ENCODE peak calls at places on chromosomes 5 and 9, in six cellular contexts. P, N, V, I, A and Z are unnamed samples.
A peak's percentile ranks its signal among the peaks of the same experiment; 100 is the strongest.

GRCh38 chr9:79542735-79543504 is 28.8 kb upstream of the TLE4 start:
- DNase-seq in A (no peak), I (no peak), V (no peak), P (peak; percentile 34), N (no peak), Z (no peak)

GRCh38 chr5:113087994-113088519 is 111.5 kb downstream of the DCP2 start:
- DNase-seq in I (no peak), V (no peak), P (no peak), A (no peak), N (no peak), Z (no peak)

GRCh38 chr9:87673446-87674109 is 52.3 kb upstream of the CTSL start:
- DNase-seq in A (no peak), V (no peak), N (no peak), P (no peak), I (no peak), Z (no peak)

GRCh38 chr9:86599565-86599964 is 245.4 kb upstream of the TUT7 start:
- DNase-seq in V (no peak), A (no peak), I (no peak), N (no peak), P (no peak), Z (no peak)

GRCh38 chr9:13607746-13608445 is 328.4 kb upstream of the MPDZ start:
- DNase-seq in P (peak; percentile 34), V (no peak), A (no peak), N (no peak), I (no peak), Z (no peak)

GRCh38 chr5:77210091-77211012 is at the start of gene PDE8B:
- DNase-seq in I (no peak), V (no peak), P (no peak), N (no peak), A (peak; percentile 4), Z (no peak)

GRCh38 chr9:126521976-126522590 is 91.6 kb upstream of the LMX1B start:
- DNase-seq in N (no peak), V (no peak), P (no peak), I (no peak), A (no peak), Z (no peak)

GRCh38 chr9:33351547-33351946 is 50.8 kb downstream of the AQP7 start:
- DNase-seq in A (no peak), P (no peak), I (no peak), N (no peak), V (no peak), Z (no peak)

GRCh38 chr5:14946813-14947640 is 75.4 kb upstream of the ANKH start:
- DNase-seq in V (peak; percentile 31), N (peak; percentile 49), I (no peak), A (peak; percentile 53), P (no peak), Z (no peak)

GRCh38 chr9:126984969-126985368 is 70.4 kb downstream of the RALGPS1 start:
- DNase-seq in V (peak; percentile 6), A (no peak), N (no peak), I (no peak), P (no peak), Z (no peak)

GRCh38 chr9:28799876-28800275 is 1226.6 kb upstream of the C9orf72 start:
- DNase-seq in A (no peak), V (no peak), I (no peak), N (no peak), P (no peak), Z (no peak)

GRCh38 chr5:74017112-74017511 is 391.1 kb downstream of the ARHGEF28 start:
- DNase-seq in I (no peak), N (no peak), A (no peak), P (no peak), V (no peak), Z (no peak)

GRCh38 chr5:143564417-143564816 is 160.9 kb upstream of the NR3C1 start:
- DNase-seq in P (no peak), V (no peak), A (peak; percentile 61), N (peak; percentile 79), I (no peak), Z (no peak)

GRCh38 chr5:94025788-94026473 is 284.5 kb upstream of the POU5F2 start:
- DNase-seq in P (no peak), I (no peak), V (no peak), A (no peak), N (no peak), Z (no peak)
- TF ChIP-seq CTCF in P (peak; percentile 22), I (no peak), V (no peak), A (no peak), N (no peak), Z (no peak)

GRCh38 chr5:135163964-135164363 is 129.9 kb upstream of the PITX1 start:
- DNase-seq in A (no peak), V (no peak), N (no peak), I (no peak), P (no peak), Z (no peak)

GRCh38 chr5:135160036-135160675 is 126.1 kb upstream of the PITX1 start:
- DNase-seq in I (no peak), V (no peak), P (no peak), N (no peak), A (no peak), Z (no peak)

GRCh38 chr5:135163391-135163790 is 129.4 kb upstream of the PITX1 start:
- DNase-seq in P (peak; percentile 42), N (no peak), V (no peak), I (no peak), A (no peak), Z (no peak)

GRCh38 chr5:135159626-135160025 is 125.6 kb upstream of the PITX1 start:
- DNase-seq in A (no peak), I (no peak), P (no peak), V (no peak), N (no peak), Z (no peak)

GRCh38 chr5:135162661-135163265 is 128.7 kb upstream of the PITX1 start:
- DNase-seq in A (no peak), N (no peak), P (peak; percentile 53), I (no peak), V (no peak), Z (no peak)
- TF ChIP-seq CTCF in A (no peak), N (no peak), P (peak; percentile 58), I (peak; percentile 42), V (peak; percentile 29), Z (peak; percentile 5)

GRCh38 chr9:131546336-131547084 is 1.2 kb downstream of the PRRT1B start:
- DNase-seq in V (no peak), P (no peak), N (no peak), I (no peak), A (no peak), Z (no peak)
- TF ChIP-seq CTCF in V (peak; percentile 9), P (no peak), N (no peak), I (peak; percentile 9), A (no peak), Z (no peak)

GRCh38 chr5:93831449-93831848 is 90.0 kb upstream of the POU5F2 start:
- DNase-seq in I (peak; percentile 61), P (peak; percentile 14), N (no peak), A (no peak), V (peak; percentile 87), Z (peak; percentile 39)
- TF ChIP-seq CTCF in I (no peak), P (no peak), N (no peak), A (no peak), V (peak; percentile 35), Z (no peak)

DNA sequence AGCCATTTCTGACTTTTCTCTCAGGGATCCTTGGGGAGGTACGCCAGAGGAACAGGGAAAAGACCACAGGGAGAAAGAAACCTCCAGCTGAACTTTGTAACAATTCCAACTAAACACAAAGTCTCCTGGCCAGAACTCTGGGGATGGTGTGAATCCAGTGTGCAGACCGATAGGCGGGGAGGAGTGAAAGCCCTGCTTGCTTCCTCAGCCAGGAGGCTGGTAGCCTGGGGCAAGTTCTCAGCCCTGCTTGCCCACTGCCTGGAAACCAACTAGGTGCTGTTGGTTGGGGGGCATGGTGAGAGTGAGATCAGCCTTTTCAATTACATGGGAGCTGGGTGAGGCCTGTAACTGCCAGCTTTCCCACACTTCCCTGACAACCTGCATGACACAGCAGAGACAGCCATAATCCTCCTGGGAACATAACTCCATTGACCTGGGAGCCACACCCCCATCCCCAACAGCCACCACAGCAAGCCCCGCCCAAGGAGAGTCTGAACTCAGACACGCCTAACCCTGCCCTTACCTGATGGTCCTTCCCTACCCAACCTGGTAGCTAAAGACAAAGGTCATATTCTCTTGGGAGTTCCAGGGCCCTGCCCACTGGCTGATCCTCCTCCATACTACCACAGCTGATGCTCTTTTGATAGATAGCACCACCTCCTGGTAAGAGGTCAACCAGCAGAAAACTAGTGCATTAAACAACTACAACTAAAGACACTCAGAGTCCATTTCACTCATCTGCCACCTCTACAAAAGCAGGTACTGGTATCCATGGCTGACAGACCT is 100.1 kb upstream of the TNFAIP8 start:
- DNase-seq in A (peak; percentile 38), N (peak; percentile 34), V (no peak), I (no peak), P (peak; percentile 40), Z (no peak)
- TF ChIP-seq CTCF in A (no peak), N (peak; percentile 29), V (no peak), I (peak; percentile 18), P (peak; percentile 49), Z (no peak)

GRCh38 chr9:124037790-124038189 is 26.2 kb downstream of the LHX2 start:
- DNase-seq in N (no peak), V (peak; percentile 9), P (no peak), I (no peak), A (no peak), Z (no peak)
- TF ChIP-seq CTCF in N (no peak), V (peak; percentile 14), P (peak; percentile 40), I (no peak), A (peak; percentile 24), Z (no peak)

DNA sequence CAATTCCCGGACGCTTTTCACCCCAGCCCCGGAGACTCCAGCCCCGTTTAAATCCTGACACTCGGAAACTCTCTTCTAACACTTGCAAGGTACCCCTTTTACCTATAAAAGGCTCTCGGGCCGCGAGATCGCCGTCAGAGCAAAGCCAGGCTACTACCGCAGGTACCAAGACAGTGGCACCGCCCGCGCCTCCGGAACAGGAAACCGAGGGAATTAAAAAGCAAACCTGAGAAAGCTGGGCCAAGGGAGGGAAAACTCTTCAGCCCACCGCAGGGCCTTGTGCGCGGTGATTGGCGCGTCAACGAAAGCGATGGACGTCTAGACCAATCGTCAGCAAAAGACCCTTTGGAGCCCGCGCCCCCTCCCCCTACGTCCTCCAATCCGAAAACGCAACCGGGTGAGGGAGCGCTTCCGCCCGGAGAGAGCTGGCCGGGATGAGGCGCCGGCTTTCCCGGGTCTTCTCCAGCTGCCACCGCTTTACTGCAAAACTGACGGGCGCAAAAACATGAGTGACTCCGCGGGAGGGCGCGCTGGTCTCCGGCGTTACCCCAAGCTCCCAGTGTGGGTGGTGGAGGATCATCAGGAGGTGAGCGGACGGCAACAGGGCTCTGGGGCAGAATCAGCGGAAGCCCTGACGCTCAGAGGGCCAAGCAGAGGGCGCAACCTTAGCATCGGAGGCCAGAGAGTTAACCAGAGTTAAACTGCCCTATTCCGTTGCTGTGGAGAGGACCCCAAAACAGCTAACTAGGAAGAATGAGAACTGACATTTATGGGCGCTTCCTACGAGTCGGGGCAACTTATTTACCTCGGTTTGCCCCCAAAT is at the start of the genes C5orf22 and DROSHA:
- DNase-seq in I (peak; percentile 88), V (peak; percentile 93), N (peak; percentile 96), P (peak; percentile 98), A (peak; percentile 99), Z (peak; percentile 91)
- TF ChIP-seq CTCF in I (peak; percentile 12), V (peak; percentile 17), N (no peak), P (peak; percentile 24), A (peak; percentile 30), Z (peak; percentile 20)